ENCODE peak calls at places on chromosomes 1 and 21, in seven cellular contexts. One of them, this sample, is unnamed.

GRCh38 chr1:11796036-11796828 is 9.5 kb downstream of the MTHFR start:
- DNase-seq in iPS DF 6.9: no peak
- DNase-seq in putamen: no peak
- DNase-seq in T-helper 2 cell: no peak
- DNase-seq in KBM-7: no peak
- DNase-seq in mucosa of gallbladder: no peak
- DNase-seq in tibial nerve: no peak
- DNase-seq in this sample: peak; percentile 84

GRCh38 chr1:17419626-17420328 is 19.7 kb downstream of the RCC2 start:
- DNase-seq in iPS DF 6.9: peak; percentile 75
- DNase-seq in putamen: peak; percentile 44
- DNase-seq in T-helper 2 cell: peak; percentile 55
- DNase-seq in KBM-7: peak; percentile 77
- DNase-seq in mucosa of gallbladder: peak; percentile 66
- DNase-seq in tibial nerve: peak; percentile 55
- DNase-seq in this sample: peak; percentile 81

GRCh38 chr1:3215198-3216045 is 146.4 kb downstream of the PRDM16 start:
- DNase-seq in iPS DF 6.9: no peak
- DNase-seq in putamen: peak; percentile 25
- DNase-seq in T-helper 2 cell: no peak
- DNase-seq in KBM-7: no peak
- DNase-seq in mucosa of gallbladder: no peak
- DNase-seq in tibial nerve: no peak
- DNase-seq in this sample: no peak

GRCh38 chr1:233945573-233945972 is 41.1 kb downstream of the SLC35F3 start:
- DNase-seq in iPS DF 6.9: no peak
- DNase-seq in putamen: no peak
- DNase-seq in T-helper 2 cell: no peak
- DNase-seq in KBM-7: no peak
- DNase-seq in mucosa of gallbladder: peak; percentile 30
- DNase-seq in tibial nerve: no peak
- DNase-seq in this sample: no peak

GRCh38 chr1:41407666-41408252 is 46.5 kb downstream of the FOXO6 start:
- DNase-seq in iPS DF 6.9: no peak
- DNase-seq in putamen: no peak
- DNase-seq in T-helper 2 cell: no peak
- DNase-seq in KBM-7: no peak
- DNase-seq in mucosa of gallbladder: no peak
- DNase-seq in tibial nerve: no peak
- DNase-seq in this sample: no peak

GRCh38 chr1:112054504-112054903 is 65.0 kb upstream of the KCND3 start:
- DNase-seq in iPS DF 6.9: no peak
- DNase-seq in putamen: no peak
- DNase-seq in T-helper 2 cell: no peak
- DNase-seq in KBM-7: no peak
- DNase-seq in mucosa of gallbladder: no peak
- DNase-seq in tibial nerve: peak; percentile 16
- DNase-seq in this sample: no peak

GRCh38 chr21:42570362-42570761 is 56.7 kb downstream of the SLC37A1 start:
- DNase-seq in iPS DF 6.9: no peak
- DNase-seq in putamen: no peak
- DNase-seq in T-helper 2 cell: no peak
- DNase-seq in KBM-7: no peak
- DNase-seq in mucosa of gallbladder: no peak
- DNase-seq in tibial nerve: no peak
- DNase-seq in this sample: no peak

GRCh38 chr1:208219659-208220282 is 24.4 kb downstream of the PLXNA2 start:
- DNase-seq in iPS DF 6.9: no peak
- DNase-seq in putamen: no peak
- DNase-seq in T-helper 2 cell: no peak
- DNase-seq in KBM-7: peak; percentile 89
- DNase-seq in mucosa of gallbladder: no peak
- DNase-seq in tibial nerve: no peak
- DNase-seq in this sample: peak; percentile 41

GRCh38 chr1:24796524-24796923 is 51.3 kb downstream of the CLIC4 start:
- DNase-seq in iPS DF 6.9: no peak
- DNase-seq in putamen: no peak
- DNase-seq in T-helper 2 cell: no peak
- DNase-seq in KBM-7: no peak
- DNase-seq in mucosa of gallbladder: no peak
- DNase-seq in tibial nerve: no peak
- DNase-seq in this sample: no peak

GRCh38 chr1:43653339-43653738 is 3.4 kb downstream of the KDM4A start:
- DNase-seq in iPS DF 6.9: peak; percentile 76
- DNase-seq in putamen: peak; percentile 61
- DNase-seq in T-helper 2 cell: no peak
- DNase-seq in KBM-7: peak; percentile 54
- DNase-seq in mucosa of gallbladder: no peak
- DNase-seq in tibial nerve: no peak
- DNase-seq in this sample: peak; percentile 50

GRCh38 chr1:6795203-6795602 is 9.9 kb downstream of the CAMTA1 start:
- DNase-seq in iPS DF 6.9: no peak
- DNase-seq in putamen: no peak
- DNase-seq in T-helper 2 cell: no peak
- DNase-seq in KBM-7: no peak
- DNase-seq in mucosa of gallbladder: no peak
- DNase-seq in tibial nerve: no peak
- DNase-seq in this sample: no peak

GRCh38 chr21:46191257-46191685 is 7.0 kb upstream of the SPATC1L start:
- DNase-seq in iPS DF 6.9: no peak
- DNase-seq in putamen: no peak
- DNase-seq in T-helper 2 cell: no peak
- DNase-seq in KBM-7: no peak
- DNase-seq in mucosa of gallbladder: peak; percentile 9
- DNase-seq in tibial nerve: peak; percentile 33
- DNase-seq in this sample: no peak

GRCh38 chr1:93669369-93669768 is 12.3 kb downstream of the BCAR3 start:
- DNase-seq in iPS DF 6.9: no peak
- DNase-seq in putamen: no peak
- DNase-seq in T-helper 2 cell: no peak
- DNase-seq in KBM-7: no peak
- DNase-seq in mucosa of gallbladder: no peak
- DNase-seq in tibial nerve: no peak
- DNase-seq in this sample: no peak

GRCh38 chr1:74467786-74468377 is 44.5 kb downstream of the LRRC53 start:
- DNase-seq in iPS DF 6.9: no peak
- DNase-seq in putamen: no peak
- DNase-seq in T-helper 2 cell: no peak
- DNase-seq in KBM-7: no peak
- DNase-seq in mucosa of gallbladder: no peak
- DNase-seq in tibial nerve: no peak
- DNase-seq in this sample: no peak

GRCh38 chr1:6128276-6129081 is 51.6 kb downstream of the CHD5 start:
- DNase-seq in iPS DF 6.9: no peak
- DNase-seq in putamen: no peak
- DNase-seq in T-helper 2 cell: no peak
- DNase-seq in KBM-7: no peak
- DNase-seq in mucosa of gallbladder: no peak
- DNase-seq in tibial nerve: no peak
- DNase-seq in this sample: no peak

GRCh38 chr21:34270406-34270805 is 93.4 kb upstream of the KCNE2 start:
- DNase-seq in iPS DF 6.9: no peak
- DNase-seq in putamen: no peak
- DNase-seq in T-helper 2 cell: no peak
- DNase-seq in KBM-7: no peak
- DNase-seq in mucosa of gallbladder: no peak
- DNase-seq in tibial nerve: no peak
- DNase-seq in this sample: no peak